ENCODE peak calls at places on chromosomes 12 and 14, in five cellular contexts. L is HepG2, H is body of pancreas, N is A549, Y is heart left ventricle. A is an unnamed sample.

GRCh38 chr12:76470028-76470939 is 89.3 kb downstream of the OSBPL8 start:
- DNase-seq in Y (peak; percentile 35), N (peak; percentile 51), L (no peak), H (no peak), A (no peak)

GRCh38 chr12:123269395-123269892 is 2.2 kb downstream of the CDK2AP1 start:
- DNase-seq in H (peak; percentile 56), N (no peak), L (peak; percentile 30), Y (peak; percentile 74), A (peak; percentile 93)

GRCh38 chr14:73740921-73741326 is 26.7 kb upstream of the PNMA1 start:
- DNase-seq in N (peak; percentile 38), Y (no peak), H (peak; percentile 81), L (peak; percentile 49), A (no peak)

GRCh38 chr14:106024983-106025604 is 498.7 kb downstream of the TMEM121 start:
- DNase-seq in Y (no peak), L (no peak), N (no peak), H (no peak), A (no peak)

GRCh38 chr12:13606290-13606689 is 375.1 kb downstream of the GRIN2B start:
- DNase-seq in Y (no peak), L (no peak), N (no peak), H (no peak), A (no peak)

GRCh38 chr14:50773632-50774541 is 57.1 kb downstream of the NIN start:
- DNase-seq in H (peak; percentile 73), L (peak; percentile 11), N (peak; percentile 33), Y (no peak), A (peak; percentile 66)

GRCh38 chr12:75120202-75120774 is 89.4 kb downstream of the KCNC2 start:
- DNase-seq in H (no peak), Y (no peak), N (no peak), L (no peak), A (no peak)

GRCh38 chr12:119384340-119384739 is 49.8 kb downstream of the CCDC60 start:
- DNase-seq in Y (no peak), L (no peak), H (no peak), N (no peak), A (no peak)

GRCh38 chr14:89485264-89485663 is 68.2 kb upstream of the FOXN3 start:
- DNase-seq in Y (no peak), N (no peak), H (no peak), L (no peak), A (no peak)

GRCh38 chr14:77043177-77043983 is 14.9 kb upstream of the IRF2BPL start:
- DNase-seq in L (peak; percentile 89), H (no peak), N (peak; percentile 49), Y (peak; percentile 72), A (no peak)

GRCh38 chr12:26680724-26681455 is 152.1 kb downstream of the ITPR2 start:
- DNase-seq in H (no peak), L (peak; percentile 83), Y (no peak), N (no peak), A (no peak)

GRCh38 chr12:29043069-29043468 is 106.0 kb upstream of the FAR2 start:
- DNase-seq in H (no peak), N (no peak), Y (no peak), L (no peak), A (no peak)

GRCh38 chr12:110304061-110304551 is 23.1 kb downstream of the ATP2A2 start:
- DNase-seq in N (no peak), H (no peak), L (no peak), Y (no peak), A (no peak)

GRCh38 chr12:27291862-27292261 is 40.8 kb upstream of the BMAL2 start:
- DNase-seq in H (no peak), N (no peak), Y (no peak), L (peak; percentile 27), A (no peak)

GRCh38 chr12:120121766-120122293 is 5.3 kb upstream of the RAB35 start:
- DNase-seq in N (no peak), L (peak; percentile 81), Y (no peak), H (no peak), A (no peak)

GRCh38 chr14:58082491-58083098 is 69.4 kb downstream of the ARMH4 start:
- DNase-seq in N (peak; percentile 74), L (no peak), H (no peak), Y (no peak), A (no peak)

GRCh38 chr14:104706733-104707628 is 17.0 kb upstream of the ADSS1 start:
- DNase-seq in L (no peak), Y (no peak), H (no peak), N (no peak), A (peak; percentile 65)

GRCh38 chr12:26246483-26247164 is 51.3 kb downstream of the SSPN start:
- DNase-seq in L (no peak), Y (no peak), N (no peak), H (no peak), A (no peak)

GRCh38 chr12:20523658-20524057 is 155.3 kb downstream of the PDE3A start:
- DNase-seq in L (no peak), H (no peak), Y (no peak), N (no peak), A (no peak)

GRCh38 chr14:35643513-35643912 is 109.5 kb downstream of the INSM2 start:
- DNase-seq in N (no peak), L (no peak), H (no peak), Y (no peak), A (no peak)

GRCh38 chr12:26177303-26177702 is 18.1 kb upstream of the SSPN start:
- DNase-seq in L (no peak), Y (no peak), N (no peak), H (no peak), A (no peak)

GRCh38 chr14:94173471-94173884 is 644 bp upstream of the PPP4R4 start:
- DNase-seq in L (no peak), Y (no peak), H (peak; percentile 25), N (no peak), A (no peak)

GRCh38 chr12:79933580-79934264 is 1.2 kb downstream of the PPP1R12A start:
- DNase-seq in Y (no peak), N (no peak), L (no peak), H (no peak), A (no peak)

GRCh38 chr12:11540156-11540555 is 109.3 kb upstream of the ETV6 start:
- DNase-seq in H (no peak), Y (no peak), L (no peak), N (no peak), A (no peak)

GRCh38 chr12:85725991-85726390 is 110.2 kb downstream of the RASSF9 start:
- DNase-seq in H (no peak), Y (no peak), N (peak; percentile 4), L (no peak), A (no peak)

GRCh38 chr14:75294649-75295033 is 16.0 kb downstream of the FOS start:
- DNase-seq in H (no peak), N (peak; percentile 47), Y (no peak), L (no peak), A (no peak)

GRCh38 chr12:52662093-52663006 is 10.3 kb upstream of the KRT2 start:
- DNase-seq in H (no peak), Y (no peak), N (no peak), L (no peak), A (no peak)

GRCh38 chr14:85471744-85472143 is 58.2 kb upstream of the FLRT2 start:
- DNase-seq in H (peak; percentile 70), Y (peak; percentile 21), N (peak; percentile 95), L (peak; percentile 77), A (no peak)

GRCh38 chr12:14418526-14418925 is 53.0 kb downstream of the ATF7IP start:
- DNase-seq in N (no peak), H (no peak), Y (no peak), L (no peak), A (no peak)

GRCh38 chr12:132354982-132355680 is 25.7 kb upstream of the GALNT9 start:
- DNase-seq in L (no peak), H (no peak), Y (no peak), N (no peak), A (no peak)

GRCh38 chr12:116153096-116153495 is 124.4 kb downstream of the MED13L start:
- DNase-seq in N (no peak), Y (no peak), L (no peak), H (no peak), A (no peak)
- H3K4me1 ChIP-seq in N (peaks cover 54% of the 10 kb centered on the region), Y (peaks cover 62% of the 10 kb centered on the region), L (peaks cover 45% of the 10 kb centered on the region), H (peaks cover 40% of the 10 kb centered on the region), A (peaks cover 43% of the 10 kb centered on the region)

DNA sequence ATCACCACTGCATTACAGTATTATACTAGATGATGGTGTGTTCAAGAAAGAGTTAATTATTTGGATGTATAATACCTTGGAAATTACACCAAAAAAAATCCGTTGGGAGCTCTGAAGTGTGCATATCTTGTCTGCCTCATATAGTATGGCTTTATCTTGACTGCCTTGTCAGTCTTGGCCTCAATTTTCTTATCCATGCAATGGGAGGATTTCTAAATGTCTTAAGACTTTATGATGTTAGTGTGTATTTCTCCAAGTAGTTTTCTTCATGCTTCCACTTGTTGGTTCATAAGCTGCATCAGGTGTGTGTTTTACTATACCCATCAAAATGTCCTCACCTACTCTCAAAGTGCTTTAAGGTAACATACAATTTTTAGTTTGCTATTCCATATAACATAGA is 84.6 kb downstream of the FGD4 start:
- DNase-seq in Y (no peak), L (no peak), N (no peak), H (no peak), A (no peak)
- H3K4me3 ChIP-seq in Y (no peak overlapping the region), L (no peak overlapping the region), N (no peak overlapping the region), H (no peak overlapping the region), A (no peak overlapping the region)

GRCh38 chr12:8449293-8449944 is 6.3 kb upstream of the CLEC6A start:
- DNase-seq in L (no peak), N (no peak), Y (no peak), H (no peak), A (no peak)

GRCh38 chr12:8445731-8446130 is 10.0 kb upstream of the CLEC6A start:
- DNase-seq in L (no peak), H (no peak), Y (no peak), N (no peak), A (no peak)

GRCh38 chr12:8452036-8452435 is 3.7 kb upstream of the CLEC6A start:
- DNase-seq in L (no peak), Y (no peak), H (no peak), N (no peak), A (no peak)

GRCh38 chr12:8446642-8447547 is 8.9 kb upstream of the CLEC6A start:
- DNase-seq in Y (no peak), H (no peak), N (no peak), L (no peak), A (no peak)
- H3K4me1 ChIP-seq in Y (no peaks in the 10 kb centered on the region), H (no peaks in the 10 kb centered on the region), N (no peaks in the 10 kb centered on the region), L (no peaks in the 10 kb centered on the region), A (no peaks in the 10 kb centered on the region)

DNA sequence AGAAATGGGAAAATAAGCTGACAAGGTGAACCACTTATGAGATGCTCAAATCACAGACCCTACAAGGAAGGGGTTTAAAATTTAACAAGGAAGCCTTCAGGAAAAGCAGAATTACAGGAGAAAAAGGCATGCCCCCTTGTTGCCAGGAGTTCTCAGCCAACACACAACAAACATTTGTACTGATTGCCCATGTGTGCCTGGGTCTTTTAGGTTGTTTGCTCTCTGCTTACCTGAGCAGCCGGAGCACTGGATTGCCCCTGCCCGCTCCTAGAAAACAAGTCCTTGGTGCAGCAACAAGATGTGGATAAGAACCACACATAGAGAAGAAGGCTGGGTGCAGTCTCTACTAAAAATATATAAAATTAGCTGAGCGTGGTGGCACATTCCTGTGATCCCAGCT is 3.4 kb downstream of the DRAM1 start:
- DNase-seq in N (no peak), H (no peak), Y (no peak), L (no peak), A (no peak)
- H3K4me3 ChIP-seq in N (no peak overlapping the region), H (no peak overlapping the region), Y (no peak overlapping the region), L (no peak overlapping the region), A (no peak overlapping the region)

GRCh38 chr12:116245189-116245588 is 32.3 kb downstream of the MED13L start:
- DNase-seq in N (no peak), H (no peak), Y (no peak), L (no peak), A (no peak)
- H3K4me1 ChIP-seq in N (peaks cover 43% of the 10 kb centered on the region), H (peaks cover 72% of the 10 kb centered on the region), Y (peaks cover 69% of the 10 kb centered on the region), L (peaks cover 34% of the 10 kb centered on the region), A (peaks cover 4% of the 10 kb centered on the region)

GRCh38 chr14:53709381-53709780 is 247.2 kb downstream of the BMP4 start:
- DNase-seq in N (no peak), H (no peak), Y (no peak), L (no peak), A (no peak)
- H3K4me3 ChIP-seq in N (no peak overlapping the region), H (no peak overlapping the region), Y (no peak overlapping the region), L (no peak overlapping the region), A (no peak overlapping the region)

A was measured in BE2C.